ENCODE peak calls at places on chromosomes 12 and 14, in four cellular contexts. One of them, this sample, is unnamed.

GRCh38 chr14:30855345-30856037 is 18.9 kb upstream of the COCH start:
- ATAC-seq in foreskin keratinocyte: no peak
- ATAC-seq in Right ventricle myocardium superior: no peak
- ATAC-seq in heart left ventricle: no peak
- ATAC-seq in this sample: peak

GRCh38 chr14:68780358-68781160 is 12.3 kb downstream of the ZFP36L1 start:
- ATAC-seq in foreskin keratinocyte: peak
- ATAC-seq in Right ventricle myocardium superior: peak
- ATAC-seq in heart left ventricle: peak
- ATAC-seq in this sample: no peak

GRCh38 chr12:111596985-111597730 is 2.0 kb downstream of the ATXN2 start:
- ATAC-seq in foreskin keratinocyte: peak
- ATAC-seq in Right ventricle myocardium superior: peak
- ATAC-seq in heart left ventricle: peak
- ATAC-seq in this sample: no peak

GRCh38 chr12:53205747-53206146 is 1.3 kb downstream of the ITGB7 start:
- ATAC-seq in foreskin keratinocyte: peak
- ATAC-seq in Right ventricle myocardium superior: no peak
- ATAC-seq in heart left ventricle: no peak
- ATAC-seq in this sample: peak

GRCh38 chr12:47277071-47277408 is 197.3 kb upstream of the AMIGO2 start:
- ATAC-seq in foreskin keratinocyte: no peak
- ATAC-seq in Right ventricle myocardium superior: no peak
- ATAC-seq in heart left ventricle: no peak
- ATAC-seq in this sample: no peak

GRCh38 chr12:47981496-47982260 is 18.3 kb downstream of the TMEM106C start:
- ATAC-seq in foreskin keratinocyte: no peak
- ATAC-seq in Right ventricle myocardium superior: no peak
- ATAC-seq in heart left ventricle: no peak
- ATAC-seq in this sample: no peak

GRCh38 chr12:71124833-71125460 is 32.9 kb downstream of the TSPAN8 start:
- ATAC-seq in foreskin keratinocyte: no peak
- ATAC-seq in Right ventricle myocardium superior: no peak
- ATAC-seq in heart left ventricle: no peak
- ATAC-seq in this sample: no peak

GRCh38 chr12:62922539-62922938 is 12.4 kb downstream of the PPM1H start:
- ATAC-seq in foreskin keratinocyte: no peak
- ATAC-seq in Right ventricle myocardium superior: no peak
- ATAC-seq in heart left ventricle: no peak
- ATAC-seq in this sample: no peak

GRCh38 chr14:100862277-100862676 is 36.4 kb downstream of the MEG3 start:
- ATAC-seq in foreskin keratinocyte: no peak
- ATAC-seq in Right ventricle myocardium superior: no peak
- ATAC-seq in heart left ventricle: no peak
- ATAC-seq in this sample: no peak

GRCh38 chr14:95222151-95222631 is 64.9 kb upstream of the DICER1 start:
- ATAC-seq in foreskin keratinocyte: peak
- ATAC-seq in Right ventricle myocardium superior: peak
- ATAC-seq in heart left ventricle: peak
- ATAC-seq in this sample: no peak

GRCh38 chr12:109695961-109696461 is 17.6 kb upstream of the FAM222A start:
- ATAC-seq in foreskin keratinocyte: no peak
- ATAC-seq in Right ventricle myocardium superior: no peak
- ATAC-seq in heart left ventricle: peak
- ATAC-seq in this sample: no peak

GRCh38 chr14:50736932-50737419 is 68.9 kb upstream of the SAV1 start:
- ATAC-seq in foreskin keratinocyte: no peak
- ATAC-seq in Right ventricle myocardium superior: no peak
- ATAC-seq in heart left ventricle: no peak
- ATAC-seq in this sample: peak

GRCh38 chr14:76203086-76204001 is 51.6 kb downstream of the GPATCH2L start:
- ATAC-seq in foreskin keratinocyte: peak
- ATAC-seq in Right ventricle myocardium superior: no peak
- ATAC-seq in heart left ventricle: peak
- ATAC-seq in this sample: peak

GRCh38 chr12:51077930-51078329 is 5.5 kb downstream of the CSRNP2 start:
- ATAC-seq in foreskin keratinocyte: no peak
- ATAC-seq in Right ventricle myocardium superior: peak
- ATAC-seq in heart left ventricle: peak
- ATAC-seq in this sample: no peak

GRCh38 chr12:94074970-94075695 is 73.2 kb upstream of the PLXNC1 start:
- ATAC-seq in foreskin keratinocyte: peak
- ATAC-seq in Right ventricle myocardium superior: peak
- ATAC-seq in heart left ventricle: peak
- ATAC-seq in this sample: no peak

GRCh38 chr12:51262758-51263177 is 7.4 kb downstream of the SMAGP start:
- ATAC-seq in foreskin keratinocyte: peak
- ATAC-seq in Right ventricle myocardium superior: no peak
- ATAC-seq in heart left ventricle: no peak
- ATAC-seq in this sample: no peak

GRCh38 chr12:23751641-23752040 is 197.8 kb downstream of the SOX5 start:
- ATAC-seq in foreskin keratinocyte: no peak
- ATAC-seq in Right ventricle myocardium superior: no peak
- ATAC-seq in heart left ventricle: no peak
- ATAC-seq in this sample: no peak

GRCh38 chr14:59254146-59254910 is 65.9 kb downstream of the DAAM1 start:
- ATAC-seq in foreskin keratinocyte: peak
- ATAC-seq in Right ventricle myocardium superior: peak
- ATAC-seq in heart left ventricle: peak
- ATAC-seq in this sample: no peak

GRCh38 chr12:2958432-2959193 is 584 bp upstream of the TEAD4 start:
- ATAC-seq in foreskin keratinocyte: peak
- ATAC-seq in Right ventricle myocardium superior: peak
- ATAC-seq in heart left ventricle: peak
- ATAC-seq in this sample: peak

GRCh38 chr12:57833672-57834071 is 12.9 kb downstream of the CTDSP2 start:
- ATAC-seq in foreskin keratinocyte: no peak
- ATAC-seq in Right ventricle myocardium superior: no peak
- ATAC-seq in heart left ventricle: no peak
- ATAC-seq in this sample: no peak

GRCh38 chr14:100900837-100901390 is 2.6 kb downstream of the RTL1 start:
- ATAC-seq in foreskin keratinocyte: peak
- ATAC-seq in Right ventricle myocardium superior: no peak
- ATAC-seq in heart left ventricle: peak
- ATAC-seq in this sample: no peak

GRCh38 chr14:50875359-50876090 is 3.7 kb downstream of the ABHD12B start:
- ATAC-seq in foreskin keratinocyte: peak
- ATAC-seq in Right ventricle myocardium superior: no peak
- ATAC-seq in heart left ventricle: no peak
- ATAC-seq in this sample: peak

GRCh38 chr14:61351457-61351856 is 30.1 kb downstream of the PRKCH start:
- ATAC-seq in foreskin keratinocyte: no peak
- ATAC-seq in Right ventricle myocardium superior: no peak
- ATAC-seq in heart left ventricle: no peak
- ATAC-seq in this sample: no peak

GRCh38 chr14:75188520-75189267 is 12.3 kb upstream of the TMED10 start:
- ATAC-seq in foreskin keratinocyte: no peak
- ATAC-seq in Right ventricle myocardium superior: peak
- ATAC-seq in heart left ventricle: peak
- ATAC-seq in this sample: peak